ENCODE peak calls at places on chromosome 10, in six cellular contexts. X is uterus, A is AG04450, F is lung, D is A549, U is IMR-90. H is an unnamed sample.

GRCh38 chr10:113679463-113680171 is at the start of gene CASP7:
- DNase-seq in U (peak), X (peak), A (peak), F (peak), D (peak), H (peak)

GRCh38 chr10:118033905-118034304 is 12.8 kb downstream of the RAB11FIP2 start:
- DNase-seq in U (peak), A (no peak), X (no peak), D (no peak), F (no peak), H (no peak)

GRCh38 chr10:87865201-87866025 is 2.0 kb downstream of the PTEN start:
- DNase-seq in D (no peak), F (no peak), A (no peak), X (no peak), U (no peak), H (no peak)

GRCh38 chr10:35356725-35357092 is 20.4 kb downstream of the CCNY start:
- DNase-seq in A (no peak), U (no peak), X (no peak), D (no peak), F (no peak), H (no peak)

GRCh38 chr10:99429521-99430095 is 816 bp downstream of the GOT1 start:
- DNase-seq in F (no peak), X (no peak), U (no peak), A (no peak), D (no peak), H (no peak)

GRCh38 chr10:88238515-88238914 is 344.6 kb downstream of the RNLS start:
- DNase-seq in U (no peak), A (no peak), F (no peak), D (no peak), X (no peak), H (no peak)

GRCh38 chr10:14360951-14361350 is 30.2 kb upstream of the FRMD4A start:
- DNase-seq in F (no peak), A (no peak), U (no peak), D (no peak), X (no peak), H (no peak)

GRCh38 chr10:29757551-29758297 is 123.0 kb upstream of the SVIL start:
- DNase-seq in X (no peak), A (no peak), D (no peak), U (peak), F (no peak), H (no peak)

GRCh38 chr10:125881192-125881591 is at the start of gene DHX32:
- DNase-seq in D (no peak), X (no peak), F (no peak), U (no peak), A (no peak), H (no peak)

GRCh38 chr10:13840036-13840435 is 253.3 kb downstream of the PRPF18 start:
- DNase-seq in U (no peak), D (no peak), X (no peak), A (no peak), F (no peak), H (no peak)

DNA sequence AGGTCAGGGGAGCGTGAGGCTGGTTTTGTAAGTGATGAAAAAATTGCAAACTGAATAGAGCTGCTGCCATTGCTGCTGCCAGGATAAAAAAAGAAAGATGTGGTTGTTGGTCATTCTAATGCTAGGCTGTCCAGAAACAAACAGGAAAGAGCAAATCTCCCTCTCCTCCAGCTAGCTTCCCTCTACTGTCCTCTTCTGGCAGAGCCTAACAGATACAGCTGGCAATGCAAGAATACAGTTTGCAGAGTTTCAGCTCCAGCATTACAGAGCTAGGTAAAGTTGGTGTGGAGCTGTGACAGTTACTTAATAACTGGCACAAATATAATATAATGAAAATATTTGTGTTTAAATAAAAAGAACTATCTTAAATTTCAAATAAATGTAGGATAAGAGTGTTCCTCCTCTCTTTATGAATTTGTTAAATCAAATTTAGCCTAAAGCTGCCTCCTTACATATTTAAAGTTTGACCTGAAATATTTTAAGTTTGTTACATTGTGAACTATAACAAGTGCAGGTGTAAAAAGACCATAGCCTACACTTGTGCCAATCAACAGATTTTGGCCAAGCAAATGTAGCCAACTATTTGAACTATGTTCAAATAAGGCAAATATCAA is 407.7 kb downstream of the SH2D4B start:
- DNase-seq in F (no peak), A (no peak), D (no peak), U (no peak), X (no peak), H (no peak)
- TF ChIP-seq CTCF in F (no peak), A (no peak), D (no peak), U (peak), X (peak), H (peak)

GRCh38 chr10:24756283-24756682 is 32.6 kb upstream of the ARHGAP21 start:
- DNase-seq in X (no peak), F (no peak), D (no peak), A (no peak), U (no peak), H (no peak)
- H3K27ac ChIP-seq in X (no peak), F (no peak), D (peak), A (no peak), U (no peak), H (no peak)

GRCh38 chr10:6494452-6494839 is 85.6 kb downstream of the PRKCQ start:
- DNase-seq in A (no peak), U (no peak), F (no peak), X (no peak), D (no peak), H (no peak)

GRCh38 chr10:6494934-6495592 is 85.0 kb downstream of the PRKCQ start:
- DNase-seq in F (no peak), A (no peak), D (no peak), X (no peak), U (no peak), H (no peak)

GRCh38 chr10:6493521-6494451 is 86.3 kb downstream of the PRKCQ start:
- DNase-seq in U (peak), F (no peak), X (no peak), A (no peak), D (no peak), H (no peak)

GRCh38 chr10:6491841-6492609 is 88.1 kb downstream of the PRKCQ start:
- DNase-seq in F (no peak), D (no peak), U (no peak), X (no peak), A (no peak), H (no peak)

GRCh38 chr10:6492896-6493295 is 87.2 kb downstream of the PRKCQ start:
- DNase-seq in X (no peak), U (no peak), A (no peak), F (no peak), D (no peak), H (no peak)
- H3K4me3 ChIP-seq in X (no peak), U (no peak), A (no peak), F (no peak), D (no peak), H (no peak)

GRCh38 chr10:119667562-119668328 is 16.6 kb downstream of the BAG3 start:
- DNase-seq in D (peak), X (peak), U (peak), F (peak), A (peak), H (peak)
- TF ChIP-seq CTCF in D (peak), X (no peak), U (peak), F (no peak), A (peak), H (no peak)

H was measured in heart left ventricle.